ENCODE peak calls at places on chromosomes 7 and 10, in eight cellular contexts. One of them, this sample, is unnamed.

GRCh38 chr10:85601526-85601925 is 765.1 kb downstream of the GRID1 start:
- DNase-seq in iPS-NIHi11: no peak
- DNase-seq in pulmonary artery endothelial cell: no peak
- DNase-seq in stimulated activated CD4-positive, alpha-beta T cell treated with anti-CD3 and anti-CD28 coated beads, TNF-alpha, amount 100 ng/mL, for 24 hours: no peak
- DNase-seq in aorta: no peak
- DNase-seq in PC-3: no peak
- DNase-seq in transverse colon: no peak
- DNase-seq in NCI-H1694 treated with DMSO at 0.1 percent for 48 hours: no peak
- DNase-seq in this sample: no peak

GRCh38 chr7:94823952-94824351 is 83.4 kb upstream of the PPP1R9A start:
- DNase-seq in stimulated activated CD4-positive, alpha-beta T cell treated with anti-CD3 and anti-CD28 coated beads, TNF-alpha, amount 100 ng/mL, for 24 hours: no peak
- DNase-seq in PC-3: peak
- DNase-seq in iPS-NIHi11: peak
- DNase-seq in pulmonary artery endothelial cell: no peak
- DNase-seq in transverse colon: no peak
- DNase-seq in NCI-H1694 treated with DMSO at 0.1 percent for 48 hours: no peak
- DNase-seq in aorta: no peak
- DNase-seq in this sample: no peak

GRCh38 chr7:3649678-3650445 is 348.8 kb downstream of the SDK1 start:
- DNase-seq in NCI-H1694 treated with DMSO at 0.1 percent for 48 hours: no peak
- DNase-seq in transverse colon: no peak
- DNase-seq in pulmonary artery endothelial cell: no peak
- DNase-seq in PC-3: no peak
- DNase-seq in aorta: no peak
- DNase-seq in stimulated activated CD4-positive, alpha-beta T cell treated with anti-CD3 and anti-CD28 coated beads, TNF-alpha, amount 100 ng/mL, for 24 hours: no peak
- DNase-seq in iPS-NIHi11: no peak
- DNase-seq in this sample: no peak

GRCh38 chr10:79178614-79179403 is 110.0 kb downstream of the ZMIZ1 start:
- DNase-seq in stimulated activated CD4-positive, alpha-beta T cell treated with anti-CD3 and anti-CD28 coated beads, TNF-alpha, amount 100 ng/mL, for 24 hours: no peak
- DNase-seq in NCI-H1694 treated with DMSO at 0.1 percent for 48 hours: peak
- DNase-seq in aorta: no peak
- DNase-seq in PC-3: no peak
- DNase-seq in pulmonary artery endothelial cell: peak
- DNase-seq in transverse colon: no peak
- DNase-seq in iPS-NIHi11: peak
- DNase-seq in this sample: no peak

GRCh38 chr10:6811153-6811552 is 231.1 kb upstream of the PRKCQ start:
- DNase-seq in PC-3: no peak
- DNase-seq in stimulated activated CD4-positive, alpha-beta T cell treated with anti-CD3 and anti-CD28 coated beads, TNF-alpha, amount 100 ng/mL, for 24 hours: no peak
- DNase-seq in aorta: no peak
- DNase-seq in transverse colon: no peak
- DNase-seq in iPS-NIHi11: no peak
- DNase-seq in NCI-H1694 treated with DMSO at 0.1 percent for 48 hours: no peak
- DNase-seq in pulmonary artery endothelial cell: no peak
- DNase-seq in this sample: no peak

GRCh38 chr10:86308056-86308455 is 58.5 kb downstream of the GRID1 start:
- DNase-seq in stimulated activated CD4-positive, alpha-beta T cell treated with anti-CD3 and anti-CD28 coated beads, TNF-alpha, amount 100 ng/mL, for 24 hours: no peak
- DNase-seq in transverse colon: no peak
- DNase-seq in pulmonary artery endothelial cell: no peak
- DNase-seq in PC-3: no peak
- DNase-seq in aorta: no peak
- DNase-seq in NCI-H1694 treated with DMSO at 0.1 percent for 48 hours: no peak
- DNase-seq in iPS-NIHi11: no peak
- DNase-seq in this sample: no peak

GRCh38 chr7:12315049-12315448 is 88.6 kb downstream of the VWDE start:
- DNase-seq in aorta: no peak
- DNase-seq in pulmonary artery endothelial cell: no peak
- DNase-seq in PC-3: no peak
- DNase-seq in iPS-NIHi11: no peak
- DNase-seq in NCI-H1694 treated with DMSO at 0.1 percent for 48 hours: no peak
- DNase-seq in transverse colon: no peak
- DNase-seq in stimulated activated CD4-positive, alpha-beta T cell treated with anti-CD3 and anti-CD28 coated beads, TNF-alpha, amount 100 ng/mL, for 24 hours: no peak
- DNase-seq in this sample: no peak

GRCh38 chr7:20267482-20267881 is 50.3 kb upstream of the MACC1 start:
- DNase-seq in iPS-NIHi11: no peak
- DNase-seq in stimulated activated CD4-positive, alpha-beta T cell treated with anti-CD3 and anti-CD28 coated beads, TNF-alpha, amount 100 ng/mL, for 24 hours: no peak
- DNase-seq in aorta: no peak
- DNase-seq in PC-3: no peak
- DNase-seq in pulmonary artery endothelial cell: no peak
- DNase-seq in transverse colon: no peak
- DNase-seq in NCI-H1694 treated with DMSO at 0.1 percent for 48 hours: no peak
- DNase-seq in this sample: no peak

GRCh38 chr10:102024799-102025198 is 31.2 kb downstream of the ARMH3 start:
- DNase-seq in PC-3: no peak
- DNase-seq in pulmonary artery endothelial cell: no peak
- DNase-seq in NCI-H1694 treated with DMSO at 0.1 percent for 48 hours: no peak
- DNase-seq in transverse colon: no peak
- DNase-seq in iPS-NIHi11: no peak
- DNase-seq in aorta: no peak
- DNase-seq in stimulated activated CD4-positive, alpha-beta T cell treated with anti-CD3 and anti-CD28 coated beads, TNF-alpha, amount 100 ng/mL, for 24 hours: no peak
- DNase-seq in this sample: no peak

GRCh38 chr7:155449008-155449879 is 8.7 kb upstream of the EN2 start:
- DNase-seq in aorta: peak
- DNase-seq in stimulated activated CD4-positive, alpha-beta T cell treated with anti-CD3 and anti-CD28 coated beads, TNF-alpha, amount 100 ng/mL, for 24 hours: no peak
- DNase-seq in PC-3: no peak
- DNase-seq in pulmonary artery endothelial cell: no peak
- DNase-seq in NCI-H1694 treated with DMSO at 0.1 percent for 48 hours: no peak
- DNase-seq in iPS-NIHi11: peak
- DNase-seq in transverse colon: no peak
- DNase-seq in this sample: no peak

GRCh38 chr10:48526371-48526821 is 78.5 kb downstream of the ARHGAP22 start:
- DNase-seq in pulmonary artery endothelial cell: peak
- DNase-seq in transverse colon: no peak
- DNase-seq in aorta: no peak
- DNase-seq in iPS-NIHi11: no peak
- DNase-seq in stimulated activated CD4-positive, alpha-beta T cell treated with anti-CD3 and anti-CD28 coated beads, TNF-alpha, amount 100 ng/mL, for 24 hours: no peak
- DNase-seq in PC-3: no peak
- DNase-seq in NCI-H1694 treated with DMSO at 0.1 percent for 48 hours: no peak
- DNase-seq in this sample: no peak